ENCODE peak calls at places on chromosomes 5 and 9, in ten cellular contexts. One of them, this sample, is unnamed.

GRCh38 chr5:108528655-108529054 is 146.8 kb upstream of the FBXL17 start:
- DNase-seq in AG10803: no peak
- DNase-seq in CD4-positive, alpha-beta T cell: no peak
- DNase-seq in PC-9: no peak
- DNase-seq in IMR-90: no peak
- DNase-seq in left ventricle myocardium inferior: no peak
- DNase-seq in A549: no peak
- DNase-seq in HFFc6: no peak
- DNase-seq in upper lobe of right lung: no peak
- DNase-seq in chondrocyte: no peak
- DNase-seq in this sample: no peak

GRCh38 chr9:38689678-38690077 is 30.3 kb downstream of the FAM240B start:
- DNase-seq in AG10803: peak
- DNase-seq in IMR-90: peak
- DNase-seq in HFFc6: no peak
- DNase-seq in left ventricle myocardium inferior: no peak
- DNase-seq in CD4-positive, alpha-beta T cell: no peak
- DNase-seq in chondrocyte: no peak
- DNase-seq in PC-9: no peak
- DNase-seq in A549: peak
- DNase-seq in upper lobe of right lung: no peak
- DNase-seq in this sample: peak

GRCh38 chr5:164475339-164475977 is 970.0 kb downstream of the MAT2B start:
- DNase-seq in upper lobe of right lung: no peak
- DNase-seq in left ventricle myocardium inferior: no peak
- DNase-seq in PC-9: no peak
- DNase-seq in A549: peak
- DNase-seq in HFFc6: no peak
- DNase-seq in CD4-positive, alpha-beta T cell: no peak
- DNase-seq in AG10803: peak
- DNase-seq in IMR-90: peak
- DNase-seq in chondrocyte: no peak
- DNase-seq in this sample: no peak

GRCh38 chr9:129273136-129273895 is 95.3 kb upstream of the IER5L start:
- DNase-seq in IMR-90: no peak
- DNase-seq in upper lobe of right lung: peak
- DNase-seq in left ventricle myocardium inferior: no peak
- DNase-seq in HFFc6: no peak
- DNase-seq in chondrocyte: peak
- DNase-seq in PC-9: no peak
- DNase-seq in CD4-positive, alpha-beta T cell: no peak
- DNase-seq in A549: no peak
- DNase-seq in AG10803: no peak
- DNase-seq in this sample: no peak

GRCh38 chr5:133847886-133848285 is 120.5 kb downstream of the C5orf15 start:
- DNase-seq in left ventricle myocardium inferior: no peak
- DNase-seq in PC-9: no peak
- DNase-seq in AG10803: no peak
- DNase-seq in A549: no peak
- DNase-seq in upper lobe of right lung: peak
- DNase-seq in IMR-90: no peak
- DNase-seq in CD4-positive, alpha-beta T cell: no peak
- DNase-seq in HFFc6: no peak
- DNase-seq in chondrocyte: no peak
- DNase-seq in this sample: no peak

GRCh38 chr9:100419166-100419565 is 7.8 kb upstream of the MSANTD3 start:
- DNase-seq in IMR-90: no peak
- DNase-seq in HFFc6: no peak
- DNase-seq in chondrocyte: no peak
- DNase-seq in left ventricle myocardium inferior: no peak
- DNase-seq in A549: no peak
- DNase-seq in CD4-positive, alpha-beta T cell: no peak
- DNase-seq in upper lobe of right lung: no peak
- DNase-seq in AG10803: no peak
- DNase-seq in PC-9: no peak
- DNase-seq in this sample: no peak

GRCh38 chr9:113309204-113309813 is 6.1 kb upstream of the RNF183 start:
- DNase-seq in A549: peak
- DNase-seq in AG10803: peak
- DNase-seq in IMR-90: peak
- DNase-seq in left ventricle myocardium inferior: no peak
- DNase-seq in PC-9: peak
- DNase-seq in upper lobe of right lung: no peak
- DNase-seq in HFFc6: peak
- DNase-seq in CD4-positive, alpha-beta T cell: no peak
- DNase-seq in chondrocyte: no peak
- DNase-seq in this sample: no peak

GRCh38 chr9:115520626-115521025 is 402.7 kb upstream of the TNC start:
- DNase-seq in CD4-positive, alpha-beta T cell: no peak
- DNase-seq in left ventricle myocardium inferior: no peak
- DNase-seq in IMR-90: no peak
- DNase-seq in HFFc6: no peak
- DNase-seq in A549: no peak
- DNase-seq in PC-9: no peak
- DNase-seq in chondrocyte: no peak
- DNase-seq in AG10803: peak
- DNase-seq in upper lobe of right lung: no peak
- DNase-seq in this sample: no peak

GRCh38 chr5:9775339-9775738 is 145.2 kb upstream of the TAS2R1 start:
- DNase-seq in HFFc6: peak
- DNase-seq in IMR-90: peak
- DNase-seq in AG10803: peak
- DNase-seq in left ventricle myocardium inferior: no peak
- DNase-seq in CD4-positive, alpha-beta T cell: no peak
- DNase-seq in chondrocyte: no peak
- DNase-seq in A549: no peak
- DNase-seq in upper lobe of right lung: no peak
- DNase-seq in PC-9: no peak
- DNase-seq in this sample: no peak

GRCh38 chr9:74379718-74380117 is 117.4 kb upstream of the RORB start:
- DNase-seq in left ventricle myocardium inferior: no peak
- DNase-seq in A549: peak
- DNase-seq in CD4-positive, alpha-beta T cell: no peak
- DNase-seq in upper lobe of right lung: no peak
- DNase-seq in PC-9: peak
- DNase-seq in IMR-90: no peak
- DNase-seq in HFFc6: no peak
- DNase-seq in chondrocyte: no peak
- DNase-seq in AG10803: no peak
- DNase-seq in this sample: peak

GRCh38 chr9:134344068-134344820 is 18.0 kb downstream of the RXRA start:
- DNase-seq in PC-9: no peak
- DNase-seq in HFFc6: no peak
- DNase-seq in A549: no peak
- DNase-seq in left ventricle myocardium inferior: peak
- DNase-seq in IMR-90: peak
- DNase-seq in chondrocyte: no peak
- DNase-seq in upper lobe of right lung: no peak
- DNase-seq in CD4-positive, alpha-beta T cell: no peak
- DNase-seq in AG10803: peak
- DNase-seq in this sample: no peak

DNA sequence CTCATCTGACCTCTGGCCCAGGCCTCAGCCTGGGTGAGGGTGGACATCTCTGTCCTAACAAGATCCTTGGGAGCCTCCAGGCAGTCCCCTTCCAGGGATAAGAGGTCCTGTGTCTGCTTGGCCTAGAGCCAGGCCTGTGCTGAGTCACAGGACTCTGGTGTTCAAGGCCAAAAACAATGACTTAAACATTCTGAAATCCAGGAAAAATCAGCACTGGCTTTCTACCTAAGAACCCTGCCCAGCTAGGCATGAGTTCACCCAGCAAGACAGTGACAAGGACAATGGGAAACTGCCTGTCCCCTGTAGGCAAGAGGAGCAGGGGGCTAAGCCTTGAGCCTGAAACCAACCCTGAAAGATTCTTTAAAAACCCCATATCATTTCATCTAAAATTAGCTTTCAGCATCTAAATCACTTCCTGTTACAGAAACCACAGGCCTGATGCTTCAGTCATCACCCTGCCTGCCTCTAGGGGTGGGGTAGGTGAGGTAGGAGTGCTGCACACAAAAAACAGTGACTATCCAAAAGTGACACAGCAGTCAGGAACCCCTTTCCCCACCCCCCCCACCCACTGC is 29.9 kb downstream of the CSF2 start:
- DNase-seq in A549: peak
- DNase-seq in CD4-positive, alpha-beta T cell: peak
- DNase-seq in left ventricle myocardium inferior: peak
- DNase-seq in AG10803: peak
- DNase-seq in PC-9: peak
- DNase-seq in upper lobe of right lung: peak
- DNase-seq in chondrocyte: no peak
- DNase-seq in IMR-90: peak
- DNase-seq in HFFc6: peak
- DNase-seq in this sample: no peak
- TF ChIP-seq CTCF in A549: no peak
- TF ChIP-seq CTCF in CD4-positive, alpha-beta T cell: peak
- TF ChIP-seq CTCF in left ventricle myocardium inferior: no peak
- TF ChIP-seq CTCF in AG10803: no peak
- TF ChIP-seq CTCF in PC-9: peak
- TF ChIP-seq CTCF in upper lobe of right lung: no peak
- TF ChIP-seq CTCF in chondrocyte: peak
- TF ChIP-seq CTCF in IMR-90: no peak
- TF ChIP-seq CTCF in HFFc6: peak
- TF ChIP-seq CTCF in this sample: no peak

GRCh38 chr5:142587354-142587965 is 98.4 kb downstream of the FGF1 start:
- DNase-seq in IMR-90: peak
- DNase-seq in chondrocyte: no peak
- DNase-seq in upper lobe of right lung: no peak
- DNase-seq in HFFc6: peak
- DNase-seq in PC-9: peak
- DNase-seq in left ventricle myocardium inferior: no peak
- DNase-seq in CD4-positive, alpha-beta T cell: no peak
- DNase-seq in AG10803: peak
- DNase-seq in A549: peak
- DNase-seq in this sample: peak
- TF ChIP-seq CTCF in IMR-90: peak
- TF ChIP-seq CTCF in chondrocyte: peak
- TF ChIP-seq CTCF in upper lobe of right lung: peak
- TF ChIP-seq CTCF in HFFc6: peak
- TF ChIP-seq CTCF in PC-9: peak
- TF ChIP-seq CTCF in left ventricle myocardium inferior: peak
- TF ChIP-seq CTCF in CD4-positive, alpha-beta T cell: peak
- TF ChIP-seq CTCF in AG10803: peak
- TF ChIP-seq CTCF in A549: peak
- TF ChIP-seq CTCF in this sample: peak

GRCh38 chr5:68285075-68285827 is 69.7 kb downstream of the PIK3R1 start:
- DNase-seq in HFFc6: no peak
- DNase-seq in CD4-positive, alpha-beta T cell: no peak
- DNase-seq in chondrocyte: no peak
- DNase-seq in left ventricle myocardium inferior: no peak
- DNase-seq in PC-9: no peak
- DNase-seq in A549: no peak
- DNase-seq in upper lobe of right lung: no peak
- DNase-seq in IMR-90: no peak
- DNase-seq in AG10803: no peak
- DNase-seq in this sample: no peak

GRCh38 chr5:68285857-68286611 is 70.5 kb downstream of the PIK3R1 start:
- DNase-seq in AG10803: peak
- DNase-seq in upper lobe of right lung: no peak
- DNase-seq in left ventricle myocardium inferior: no peak
- DNase-seq in A549: peak
- DNase-seq in PC-9: no peak
- DNase-seq in CD4-positive, alpha-beta T cell: no peak
- DNase-seq in IMR-90: peak
- DNase-seq in HFFc6: peak
- DNase-seq in chondrocyte: no peak
- DNase-seq in this sample: no peak

GRCh38 chr5:68287976-68288755 is 72.6 kb downstream of the PIK3R1 start:
- DNase-seq in CD4-positive, alpha-beta T cell: peak
- DNase-seq in HFFc6: peak
- DNase-seq in A549: peak
- DNase-seq in AG10803: peak
- DNase-seq in left ventricle myocardium inferior: peak
- DNase-seq in IMR-90: peak
- DNase-seq in chondrocyte: no peak
- DNase-seq in upper lobe of right lung: peak
- DNase-seq in PC-9: peak
- DNase-seq in this sample: peak

GRCh38 chr5:68287631-68287975 is 72.0 kb downstream of the PIK3R1 start:
- DNase-seq in HFFc6: no peak
- DNase-seq in A549: no peak
- DNase-seq in AG10803: no peak
- DNase-seq in upper lobe of right lung: no peak
- DNase-seq in chondrocyte: no peak
- DNase-seq in IMR-90: no peak
- DNase-seq in left ventricle myocardium inferior: no peak
- DNase-seq in CD4-positive, alpha-beta T cell: no peak
- DNase-seq in PC-9: no peak
- DNase-seq in this sample: no peak

GRCh38 chr5:68286612-68286912 is 71.0 kb downstream of the PIK3R1 start:
- DNase-seq in upper lobe of right lung: no peak
- DNase-seq in chondrocyte: no peak
- DNase-seq in AG10803: no peak
- DNase-seq in A549: no peak
- DNase-seq in PC-9: no peak
- DNase-seq in HFFc6: no peak
- DNase-seq in IMR-90: no peak
- DNase-seq in CD4-positive, alpha-beta T cell: no peak
- DNase-seq in left ventricle myocardium inferior: no peak
- DNase-seq in this sample: no peak
- TF ChIP-seq CTCF in upper lobe of right lung: no peak
- TF ChIP-seq CTCF in chondrocyte: peak
- TF ChIP-seq CTCF in AG10803: no peak
- TF ChIP-seq CTCF in A549: no peak
- TF ChIP-seq CTCF in PC-9: peak
- TF ChIP-seq CTCF in HFFc6: peak
- TF ChIP-seq CTCF in IMR-90: no peak
- TF ChIP-seq CTCF in CD4-positive, alpha-beta T cell: peak
- TF ChIP-seq CTCF in left ventricle myocardium inferior: no peak
- TF ChIP-seq CTCF in this sample: no peak

GRCh38 chr5:55226934-55227737 is at the start of gene MCIDAS:
- DNase-seq in CD4-positive, alpha-beta T cell: no peak
- DNase-seq in A549: peak
- DNase-seq in left ventricle myocardium inferior: peak
- DNase-seq in PC-9: peak
- DNase-seq in IMR-90: peak
- DNase-seq in AG10803: peak
- DNase-seq in upper lobe of right lung: peak
- DNase-seq in HFFc6: no peak
- DNase-seq in chondrocyte: no peak
- DNase-seq in this sample: peak

GRCh38 chr5:55227738-55228430 is 769 bp upstream of the MCIDAS start:
- DNase-seq in A549: no peak
- DNase-seq in IMR-90: no peak
- DNase-seq in AG10803: no peak
- DNase-seq in PC-9: no peak
- DNase-seq in left ventricle myocardium inferior: no peak
- DNase-seq in HFFc6: no peak
- DNase-seq in upper lobe of right lung: no peak
- DNase-seq in CD4-positive, alpha-beta T cell: no peak
- DNase-seq in chondrocyte: no peak
- DNase-seq in this sample: no peak

GRCh38 chr5:55225346-55225745 is 1.8 kb downstream of the MCIDAS start:
- DNase-seq in AG10803: no peak
- DNase-seq in upper lobe of right lung: no peak
- DNase-seq in CD4-positive, alpha-beta T cell: no peak
- DNase-seq in chondrocyte: no peak
- DNase-seq in HFFc6: no peak
- DNase-seq in A549: no peak
- DNase-seq in left ventricle myocardium inferior: no peak
- DNase-seq in IMR-90: no peak
- DNase-seq in PC-9: no peak
- DNase-seq in this sample: no peak

GRCh38 chr5:55223988-55224240 is 3.2 kb downstream of the MCIDAS start:
- DNase-seq in AG10803: no peak
- DNase-seq in chondrocyte: no peak
- DNase-seq in PC-9: no peak
- DNase-seq in HFFc6: no peak
- DNase-seq in CD4-positive, alpha-beta T cell: no peak
- DNase-seq in left ventricle myocardium inferior: no peak
- DNase-seq in A549: no peak
- DNase-seq in IMR-90: no peak
- DNase-seq in upper lobe of right lung: no peak
- DNase-seq in this sample: no peak

GRCh38 chr5:55226027-55226933 is 835 bp downstream of the MCIDAS start:
- DNase-seq in CD4-positive, alpha-beta T cell: no peak
- DNase-seq in AG10803: peak
- DNase-seq in chondrocyte: no peak
- DNase-seq in A549: peak
- DNase-seq in PC-9: peak
- DNase-seq in upper lobe of right lung: peak
- DNase-seq in IMR-90: peak
- DNase-seq in HFFc6: peak
- DNase-seq in left ventricle myocardium inferior: no peak
- DNase-seq in this sample: peak
- TF ChIP-seq CTCF in CD4-positive, alpha-beta T cell: peak
- TF ChIP-seq CTCF in AG10803: peak
- TF ChIP-seq CTCF in chondrocyte: peak
- TF ChIP-seq CTCF in A549: peak
- TF ChIP-seq CTCF in PC-9: peak
- TF ChIP-seq CTCF in upper lobe of right lung: peak
- TF ChIP-seq CTCF in IMR-90: peak
- TF ChIP-seq CTCF in HFFc6: peak
- TF ChIP-seq CTCF in left ventricle myocardium inferior: peak
- TF ChIP-seq CTCF in this sample: peak